ENCODE peak calls at places on chromosomes 16 and 17, in eight cellular contexts. Z, I, F, W, T, K, V and G are unnamed samples.

GRCh38 chr16:1057252-1057932 is 15.2 kb upstream of the SSTR5 start:
- DNase-seq in W (no peak), I (peak), K (peak), V (no peak), F (peak), Z (peak), T (peak), G (peak)

GRCh38 chr17:77186141-77186604 is 45.4 kb downstream of the SEC14L1 start:
- DNase-seq in K (no peak), V (no peak), T (no peak), F (no peak), I (no peak), Z (no peak), W (no peak), G (no peak)

GRCh38 chr17:10666921-10667320 is 9.8 kb upstream of the MYH3 start:
- DNase-seq in I (no peak), W (no peak), Z (no peak), K (no peak), V (peak), T (no peak), F (no peak), G (no peak)

GRCh38 chr17:77708049-77708448 is 250.5 kb upstream of the TNRC6C start:
- DNase-seq in T (no peak), I (no peak), V (no peak), Z (no peak), W (no peak), F (no peak), K (no peak), G (no peak)

GRCh38 chr17:8141046-8141445 is 11.2 kb downstream of the PER1 start:
- DNase-seq in W (no peak), K (no peak), V (no peak), I (no peak), Z (no peak), T (no peak), F (no peak), G (no peak)

GRCh38 chr16:54985668-54986067 is 55.0 kb downstream of the IRX5 start:
- DNase-seq in K (no peak), W (no peak), Z (no peak), F (no peak), T (no peak), I (no peak), V (no peak), G (no peak)

GRCh38 chr17:57665128-57665527 is 80.0 kb downstream of the CCDC182 start:
- DNase-seq in I (no peak), V (no peak), Z (no peak), K (no peak), W (no peak), T (no peak), F (no peak), G (no peak)

GRCh38 chr17:61380836-61381525 is 18.7 kb upstream of the TBX2 start:
- DNase-seq in F (no peak), K (no peak), T (no peak), I (no peak), W (no peak), Z (no peak), V (peak), G (no peak)

GRCh38 chr17:46917516-46917915 is 5.4 kb upstream of the GOSR2 start:
- DNase-seq in I (no peak), K (no peak), F (no peak), W (no peak), V (no peak), Z (no peak), T (no peak), G (no peak)

GRCh38 chr16:30054959-30055553 is 10.5 kb upstream of the ALDOA start:
- DNase-seq in K (peak), T (peak), V (no peak), W (no peak), I (peak), Z (no peak), F (peak), G (peak)

GRCh38 chr16:80591071-80591935 is 50.5 kb downstream of the DYNLRB2 start:
- DNase-seq in W (no peak), K (no peak), Z (no peak), F (no peak), I (no peak), V (no peak), T (no peak), G (no peak)

GRCh38 chr16:17566075-17566474 is 95.3 kb upstream of the XYLT1 start:
- DNase-seq in F (no peak), T (no peak), Z (no peak), V (no peak), W (no peak), K (no peak), I (no peak), G (no peak)

GRCh38 chr17:44193326-44194084 is 6.2 kb downstream of the ATXN7L3 start:
- DNase-seq in Z (no peak), V (no peak), W (no peak), K (no peak), F (no peak), I (no peak), T (no peak), G (no peak)

GRCh38 chr17:19387921-19388521 is 1.0 kb upstream of the MFAP4 start:
- DNase-seq in T (no peak), I (no peak), K (no peak), V (peak), W (no peak), Z (peak), F (peak), G (peak)

GRCh38 chr16:48605518-48606110 is 4.4 kb downstream of the N4BP1 start:
- DNase-seq in K (no peak), V (no peak), I (no peak), T (no peak), F (no peak), Z (peak), W (no peak), G (no peak)

GRCh38 chr16:84319146-84319760 is 24.6 kb downstream of the WFDC1 start:
- DNase-seq in K (no peak), I (no peak), W (no peak), Z (no peak), V (no peak), F (no peak), T (no peak), G (no peak)

DNA sequence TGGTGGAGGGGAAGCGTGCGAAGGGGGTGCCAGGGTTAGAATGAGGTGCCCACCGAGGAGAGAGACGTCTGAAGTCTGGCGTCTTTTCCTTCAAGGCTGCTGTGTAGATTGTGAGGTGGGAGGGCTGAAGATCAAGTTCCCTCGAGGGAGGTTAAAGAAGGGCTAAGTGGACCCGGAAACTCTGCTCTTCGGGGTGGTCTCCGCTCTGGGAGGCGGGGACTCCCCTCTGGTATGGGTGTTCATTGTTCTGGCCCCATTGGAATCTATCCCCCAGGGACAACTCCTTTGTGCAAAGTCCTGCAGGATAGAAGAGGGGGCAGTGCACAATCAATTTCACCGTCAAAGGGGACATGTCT is 627 bp upstream of the RAB34 start:
- DNase-seq in K (no peak), W (no peak), F (no peak), I (no peak), V (no peak), Z (no peak), T (no peak), G (no peak)
- TF ChIP-seq EZH2 in K (no peak), W (no peak), F (no peak), I (no peak), V (no peak), Z (no peak), T (no peak), G (no peak)

GRCh38 chr16:67935402-67936123 is 1.1 kb downstream of the PSMB10 start:
- DNase-seq in F (peak), T (peak), I (peak), V (peak), W (peak), K (peak), Z (peak), G (peak)

GRCh38 chr16:67934306-67935095 is 2.1 kb downstream of the PSMB10 start:
- DNase-seq in V (no peak), W (no peak), F (no peak), K (no peak), I (peak), Z (no peak), T (no peak), G (no peak)

GRCh38 chr16:67935096-67935401 is 1.6 kb downstream of the PSMB10 start:
- DNase-seq in W (no peak), Z (peak), T (no peak), K (no peak), F (peak), I (no peak), V (no peak), G (no peak)

GRCh38 chr16:67936876-67937605 is 391 bp upstream of the PSMB10 start:
- DNase-seq in Z (peak), V (no peak), K (no peak), F (peak), W (peak), T (peak), I (peak), G (no peak)

GRCh38 chr16:67936124-67936875 is at the start of gene PSMB10:
- DNase-seq in Z (peak), I (peak), K (peak), V (peak), F (no peak), W (no peak), T (peak), G (no peak)
- H2AFZ ChIP-seq in Z (peak), I (peak), K (peak), V (peak), F (peak), W (no peak), T (peak), G (peak)

DNA sequence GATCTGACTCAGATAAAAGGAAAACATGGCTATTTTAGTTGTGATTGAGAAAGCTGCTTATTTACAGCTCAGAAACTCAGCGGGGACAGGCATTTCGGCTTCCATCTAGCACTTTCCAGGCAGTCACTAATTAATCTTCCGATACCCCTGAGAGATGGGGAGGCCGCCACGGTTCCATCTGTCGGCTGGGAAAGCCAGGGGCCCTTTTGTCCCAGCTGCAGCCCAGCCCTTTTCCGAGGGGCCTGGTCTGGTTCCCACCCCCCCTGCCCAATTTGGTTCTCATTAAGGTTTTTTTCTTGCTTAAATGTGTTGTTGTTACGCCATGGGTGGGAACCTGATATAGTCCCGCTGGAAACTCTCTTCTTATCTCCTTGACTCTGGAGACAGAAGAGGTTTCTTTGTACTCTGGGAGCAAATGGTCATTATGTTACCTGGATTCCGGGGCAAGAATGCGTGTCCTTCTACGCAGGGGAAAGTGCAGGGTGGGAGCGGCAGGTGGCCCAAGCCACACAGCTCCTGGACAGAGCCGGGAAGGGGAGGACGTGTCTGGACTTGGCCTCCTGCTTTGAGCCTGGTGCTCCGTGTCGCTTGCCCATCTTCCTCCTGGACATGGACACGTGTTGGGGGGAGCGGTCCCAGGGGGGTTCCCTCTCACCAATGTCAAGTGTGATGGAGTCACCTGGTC is 50.9 kb upstream of the GSE1 start:
- DNase-seq in F (no peak), I (peak), W (no peak), Z (no peak), V (no peak), K (peak), T (no peak), G (no peak)
- H3K27ac ChIP-seq in F (no peak), I (peak), W (no peak), Z (no peak), V (no peak), K (no peak), T (no peak), G (no peak)

GRCh38 chr17:74748529-74749261 is at the start of gene NHERF1:
- DNase-seq in Z (peak), K (peak), F (peak), W (peak), V (peak), T (no peak), I (peak), G (peak)

GRCh38 chr17:74750327-74751069 is 2.1 kb downstream of the NHERF1 start:
- DNase-seq in V (no peak), K (no peak), F (peak), Z (no peak), T (no peak), W (no peak), I (no peak), G (peak)

GRCh38 chr17:74751210-74751529 is 2.7 kb downstream of the NHERF1 start:
- DNase-seq in K (no peak), W (no peak), T (no peak), V (no peak), F (no peak), Z (no peak), I (no peak), G (no peak)

GRCh38 chr17:74749262-74750038 is 1.0 kb downstream of the NHERF1 start:
- DNase-seq in K (no peak), W (no peak), F (peak), Z (peak), I (peak), V (no peak), T (no peak), G (peak)

DNA sequence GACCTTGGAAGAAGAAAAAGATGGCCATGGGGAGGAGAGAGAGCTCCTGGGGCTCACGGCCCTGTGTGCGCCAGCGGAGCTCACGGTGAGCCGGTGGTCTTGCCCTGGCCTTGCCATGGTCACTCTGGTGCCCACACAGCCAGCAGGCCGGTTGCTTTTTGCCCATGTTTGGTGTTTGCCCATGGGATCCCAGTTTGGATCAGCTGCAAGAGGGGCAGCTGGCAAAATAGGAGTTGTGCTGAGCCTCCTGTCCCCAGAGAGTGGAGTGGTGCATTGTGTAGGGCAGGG is 1.6 kb downstream of the NHERF1 start:
- DNase-seq in T (no peak), V (no peak), F (no peak), Z (no peak), W (no peak), I (no peak), K (no peak), G (no peak)
- TF ChIP-seq EZH2 in T (no peak), V (no peak), F (no peak), Z (no peak), W (no peak), I (no peak), K (no peak), G (no peak)

GRCh38 chr17:64984181-64984580 is 64.9 kb upstream of the LRRC37A3 start:
- DNase-seq in Z (no peak), F (no peak), V (no peak), W (no peak), T (no peak), K (no peak), I (no peak), G (no peak)
- H2AFZ ChIP-seq in Z (no peak), F (no peak), V (no peak), W (peak), T (no peak), K (no peak), I (peak), G (no peak)

GRCh38 chr16:89197033-89197632 is 3.2 kb downstream of the SLC22A31 start:
- DNase-seq in Z (no peak), F (no peak), I (no peak), K (no peak), V (no peak), W (no peak), T (no peak), G (no peak)
- H3K27ac ChIP-seq in Z (no peak), F (no peak), I (no peak), K (no peak), V (no peak), W (no peak), T (no peak), G (no peak)

GRCh38 chr16:4316103-4316731 is 350 bp downstream of the GLIS2 start:
- DNase-seq in V (no peak), T (no peak), I (peak), F (peak), W (no peak), K (no peak), Z (peak), G (no peak)

GRCh38 chr16:4314532-4315184 is 1.2 kb upstream of the GLIS2 start:
- DNase-seq in F (peak), V (peak), Z (peak), K (peak), T (peak), W (no peak), I (peak), G (no peak)

GRCh38 chr16:4313563-4314531 is 2.0 kb upstream of the GLIS2 start:
- DNase-seq in T (no peak), Z (peak), K (peak), I (peak), W (no peak), F (no peak), V (peak), G (peak)

GRCh38 chr16:4316732-4317461 is 1.0 kb downstream of the GLIS2 start:
- DNase-seq in K (peak), W (no peak), T (peak), Z (peak), V (peak), F (peak), I (no peak), G (peak)

GRCh38 chr16:4315185-4316102 is at the start of gene GLIS2:
- DNase-seq in W (no peak), V (peak), F (peak), K (peak), I (peak), Z (peak), T (peak), G (peak)
- TF ChIP-seq EZH2 in W (peak), V (no peak), F (no peak), K (no peak), I (no peak), Z (no peak), T (no peak), G (no peak)

GRCh38 chr17:37826497-37827115 is 81.7 kb upstream of the HNF1B start:
- DNase-seq in V (no peak), F (no peak), K (no peak), T (no peak), Z (no peak), I (no peak), W (no peak), G (no peak)

GRCh38 chr17:37830151-37830993 is 85.5 kb upstream of the HNF1B start:
- DNase-seq in Z (no peak), F (no peak), K (no peak), T (peak), I (no peak), W (peak), V (no peak), G (no peak)

GRCh38 chr17:37829446-37830142 is 84.7 kb upstream of the HNF1B start:
- DNase-seq in F (no peak), Z (no peak), K (no peak), T (no peak), I (no peak), W (peak), V (no peak), G (no peak)

GRCh38 chr17:37827905-37828304 is 83.0 kb upstream of the HNF1B start:
- DNase-seq in V (no peak), T (no peak), I (peak), K (no peak), F (no peak), W (no peak), Z (no peak), G (no peak)

DNA sequence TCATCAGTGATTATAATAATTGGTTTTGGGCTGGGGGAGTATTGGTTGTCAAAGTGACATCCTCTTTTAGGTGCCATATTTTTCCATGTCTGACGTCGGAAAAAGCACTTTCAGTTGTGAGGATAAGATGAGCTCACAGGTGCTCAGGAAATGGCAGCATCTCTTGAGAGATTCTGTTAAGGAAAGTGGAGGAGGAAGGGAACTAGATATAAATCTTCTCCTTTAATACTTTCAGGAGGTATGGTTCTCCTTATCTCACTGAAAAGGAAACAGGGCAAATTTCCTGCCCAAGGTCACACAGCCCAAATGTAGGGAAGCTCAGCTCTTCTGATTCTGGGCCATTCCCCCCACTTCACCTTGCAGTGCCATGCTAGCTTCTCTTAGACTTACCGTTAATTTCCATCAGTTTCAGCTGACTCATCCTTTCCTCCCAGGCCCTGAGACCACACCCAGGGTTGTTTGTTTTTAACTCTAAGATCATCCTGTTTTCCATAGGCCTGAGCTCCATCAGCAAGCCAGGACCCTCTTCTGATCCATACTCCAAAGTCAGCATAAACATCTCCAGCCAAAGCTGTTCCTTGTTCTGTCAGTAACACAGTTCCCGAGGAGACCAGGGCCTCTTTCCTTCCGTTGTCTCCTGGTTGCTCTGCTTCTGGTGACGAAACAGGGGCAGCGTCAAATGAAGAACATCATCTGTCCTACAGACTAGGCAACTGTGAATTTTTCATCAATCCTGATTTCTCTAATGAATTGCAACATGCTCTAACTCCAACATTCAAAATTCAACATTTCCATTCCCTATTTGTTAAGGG is 83.7 kb upstream of the HNF1B start:
- DNase-seq in K (no peak), F (peak), V (peak), T (peak), Z (peak), W (no peak), I (peak), G (no peak)
- H2AFZ ChIP-seq in K (peak), F (peak), V (peak), T (peak), Z (peak), W (peak), I (peak), G (no peak)

DNA sequence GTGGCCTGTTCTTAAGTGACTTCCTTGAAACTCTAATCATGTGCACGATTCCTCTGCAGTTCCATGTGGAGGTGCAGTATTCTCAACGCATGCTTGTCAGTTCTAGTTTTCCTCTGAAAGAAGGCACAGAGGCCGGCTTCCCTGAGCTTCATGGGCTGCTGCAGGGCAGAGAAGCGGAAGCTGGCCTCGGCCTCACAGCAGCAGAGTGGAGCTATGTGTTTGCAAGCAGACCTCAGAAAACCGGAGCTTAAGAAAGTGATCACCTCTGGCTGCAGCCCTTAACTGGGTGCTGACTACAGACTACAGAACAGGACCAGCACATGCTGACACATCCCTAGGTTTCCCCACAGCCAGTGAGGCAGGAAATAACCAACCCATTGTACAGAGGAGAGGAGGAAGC is 500.7 kb downstream of the GRIN2A start:
- DNase-seq in V (no peak), I (no peak), T (no peak), K (no peak), Z (no peak), F (no peak), W (no peak), G (no peak)
- H3K27ac ChIP-seq in V (no peak), I (no peak), T (no peak), K (peak), Z (no peak), F (no peak), W (no peak), G (no peak)